ENCODE peak calls at places on chromosomes 7 and 10, in seven cellular contexts. T, Q, L, B, X, J and N are unnamed samples.

GRCh38 chr7:102456327-102456726 is 8.3 kb downstream of the ALKBH4 start:
- DNase-seq in T (no peak), Q (no peak), L (no peak), B (no peak), X (peak; percentile 24), J (no peak), N (no peak)

GRCh38 chr10:93904901-93905300 is 11.1 kb downstream of the SLC35G1 start:
- DNase-seq in T (no peak), Q (no peak), L (no peak), B (no peak), X (no peak), J (no peak), N (no peak)

GRCh38 chr10:114261116-114261515 is 22.1 kb downstream of the VWA2 start:
- DNase-seq in T (peak; percentile 43), Q (no peak), L (no peak), B (no peak), X (peak; percentile 47), J (no peak), N (no peak)

GRCh38 chr7:16984346-16984745 is 102.6 kb upstream of the AGR3 start:
- DNase-seq in T (no peak), Q (no peak), L (no peak), B (no peak), X (no peak), J (no peak), N (no peak)

GRCh38 chr7:2879354-2879753 is 35.2 kb upstream of the GNA12 start:
- DNase-seq in T (no peak), Q (no peak), L (no peak), B (no peak), X (no peak), J (no peak), N (no peak)

GRCh38 chr10:45585131-45585530 is 87.4 kb downstream of the ZFAND4 start:
- DNase-seq in T (no peak), Q (no peak), L (no peak), B (no peak), X (no peak), J (no peak), N (no peak)

GRCh38 chr10:112225771-112226438 is 42.3 kb upstream of the GPAM start:
- DNase-seq in T (no peak), Q (no peak), L (no peak), B (no peak), X (no peak), J (no peak), N (no peak)

GRCh38 chr10:132341017-132341416 is 9.0 kb downstream of the LRRC27 start:
- DNase-seq in T (no peak), Q (no peak), L (no peak), B (no peak), X (no peak), J (no peak), N (no peak)